ENCODE peak calls at places on chromosomes 16 and 17, in seven cellular contexts. C is fibroblast of lung; J is nucleus accumbens; Q is SIG-M5; A is ELF-1; W is CD8-positive, alpha-beta T cell; V is SHP77. O is an unnamed sample.

GRCh38 chr17:77800832-77801231 is 157.7 kb upstream of the TNRC6C start:
- DNase-seq in C (no peak), J (no peak), W (no peak), A (no peak), Q (no peak), V (no peak), O (no peak)

GRCh38 chr16:2913603-2914002 is 1.9 kb downstream of the FLYWCH1 start:
- DNase-seq in V (no peak), C (no peak), W (no peak), J (peak), A (no peak), Q (no peak), O (no peak)

GRCh38 chr17:47945529-47946508 is 4.4 kb downstream of the PNPO start:
- DNase-seq in A (no peak), Q (no peak), W (no peak), V (no peak), C (no peak), J (no peak), O (no peak)

GRCh38 chr16:11546522-11547485 is 39.9 kb downstream of the LITAF start:
- DNase-seq in A (no peak), V (no peak), Q (no peak), C (peak), W (no peak), J (no peak), O (peak)

GRCh38 chr17:4693416-4693815 is 10.5 kb downstream of the PELP1 start:
- DNase-seq in C (no peak), A (no peak), Q (no peak), J (no peak), V (no peak), W (no peak), O (no peak)

GRCh38 chr17:80826955-80827645 is 164.5 kb upstream of the CHMP6 start:
- DNase-seq in J (peak), C (peak), A (peak), Q (no peak), W (no peak), V (no peak), O (peak)

GRCh38 chr17:18004345-18004744 is 31.7 kb downstream of the DRC3 start:
- DNase-seq in J (no peak), A (no peak), Q (no peak), V (peak), C (no peak), W (no peak), O (no peak)

GRCh38 chr16:77250395-77250794 is 51.2 kb downstream of the SYCE1L start:
- DNase-seq in Q (no peak), W (no peak), C (peak), J (no peak), A (no peak), V (no peak), O (no peak)

GRCh38 chr17:17303010-17303846 is at the start of gene NT5M:
- DNase-seq in C (peak), J (peak), Q (no peak), W (peak), V (peak), A (peak), O (peak)

GRCh38 chr16:53756329-53756996 is 52.5 kb downstream of the FTO start:
- DNase-seq in J (no peak), A (no peak), Q (no peak), V (no peak), W (no peak), C (peak), O (no peak)

GRCh38 chr17:61408151-61409041 is 8.8 kb downstream of the TBX2 start:
- DNase-seq in V (no peak), J (no peak), W (no peak), A (peak), Q (no peak), C (peak), O (no peak)

GRCh38 chr16:1787322-1788094 is 4.7 kb downstream of the NUBP2 start:
- DNase-seq in W (no peak), C (no peak), V (no peak), Q (no peak), A (no peak), J (no peak), O (no peak)

GRCh38 chr16:59545666-59546065 is 811.5 kb upstream of the GOT2 start:
- DNase-seq in Q (no peak), J (no peak), A (no peak), V (no peak), W (no peak), C (no peak), O (no peak)

GRCh38 chr17:81400154-81400938 is 5.1 kb downstream of the BAHCC1 start:
- DNase-seq in J (peak), W (no peak), V (no peak), Q (no peak), A (peak), C (peak), O (no peak)

GRCh38 chr17:8606415-8606814 is 24.1 kb downstream of the MYH10 start:
- DNase-seq in J (no peak), Q (no peak), A (no peak), C (peak), V (no peak), W (no peak), O (no peak)

GRCh38 chr17:79633154-79633553 is 22.3 kb upstream of the RBFOX3 start:
- DNase-seq in A (no peak), C (no peak), J (no peak), Q (no peak), W (no peak), V (no peak), O (no peak)

GRCh38 chr16:66592241-66592640 is 12.3 kb upstream of the CMTM3 start:
- DNase-seq in J (no peak), A (no peak), V (no peak), W (no peak), Q (no peak), C (no peak), O (no peak)

O was measured in H4.